ENCODE peak calls at places on chromosomes 16 and 17, in four cellular contexts. T is WTC11, Y is K562, V is HepG2. E is an unnamed sample.

GRCh38 chr16:83794874-83795273 is 12.9 kb upstream of the HSBP1 start:
- DNase-seq in T (no peak), Y (no peak), V (no peak), E (no peak)

GRCh38 chr17:83124871-83125514 is 45.6 kb downstream of the METRNL start:
- DNase-seq in T (no peak), Y (no peak), V (no peak), E (no peak)

GRCh38 chr17:14297161-14297851 is 3.6 kb upstream of the HS3ST3B1 start:
- DNase-seq in T (peak; percentile 77), Y (no peak), V (peak; percentile 48), E (peak; percentile 29)

GRCh38 chr16:83929811-83930555 is 23.1 kb upstream of the OSGIN1 start:
- DNase-seq in T (no peak), Y (no peak), V (no peak), E (no peak)

GRCh38 chr17:68398731-68399637 is 58.3 kb downstream of the WIPI1 start:
- DNase-seq in T (peak; percentile 75), Y (peak; percentile 77), V (peak; percentile 91), E (peak; percentile 96)

GRCh38 chr17:12431188-12431587 is 234.5 kb upstream of the MYOCD start:
- DNase-seq in T (no peak), Y (no peak), V (no peak), E (no peak)

GRCh38 chr16:4060823-4061222 is 55.4 kb downstream of the ADCY9 start:
- DNase-seq in T (no peak), Y (no peak), V (no peak), E (no peak)

GRCh38 chr17:76382803-76383644 is 1.4 kb upstream of the SPHK1 start:
- DNase-seq in T (peak; percentile 68), Y (peak; percentile 86), V (peak; percentile 89), E (peak; percentile 75)

GRCh38 chr16:23146877-23147601 is 2.2 kb downstream of the USP31 start:
- DNase-seq in T (no peak), Y (no peak), V (no peak), E (no peak)

GRCh38 chr16:11379420-11379819 is 34.2 kb downstream of the RMI2 start:
- DNase-seq in T (no peak), Y (no peak), V (no peak), E (no peak)

GRCh38 chr17:2777242-2777867 is 18.9 kb upstream of the RAP1GAP2 start:
- DNase-seq in T (no peak), Y (no peak), V (no peak), E (no peak)

GRCh38 chr16:11886881-11887280 is 28.9 kb downstream of the GSPT1 start:
- DNase-seq in T (no peak), Y (no peak), V (no peak), E (no peak)

GRCh38 chr16:85157813-85158701 is 45.8 kb upstream of the CIBAR2 start:
- DNase-seq in T (peak; percentile 76), Y (no peak), V (peak; percentile 79), E (no peak)

GRCh38 chr17:10067446-10068143 is 130.8 kb downstream of the GAS7 start:
- DNase-seq in T (no peak), Y (no peak), V (no peak), E (no peak)

GRCh38 chr17:61574542-61575351 is 16.3 kb downstream of the NACA2 start:
- DNase-seq in T (peak; percentile 41), Y (peak; percentile 11), V (peak; percentile 80), E (peak; percentile 80)
- TF ChIP-seq HMGXB4 in T (no peak), Y (no peak), V (peak; percentile 61), E (no peak)

GRCh38 chr17:7721612-7722011 is 4.1 kb downstream of the DNAH2 start:
- DNase-seq in T (no peak), Y (no peak), V (no peak), E (no peak)
- TF ChIP-seq HMGXB4 in T (no peak), Y (no peak), V (no peak), E (no peak)

GRCh38 chr17:41393826-41394225 is 3.6 kb downstream of the KRT31 start:
- DNase-seq in T (no peak), Y (no peak), V (no peak), E (no peak)

GRCh38 chr17:41393294-41393693 is 4.1 kb downstream of the KRT31 start:
- DNase-seq in T (no peak), Y (no peak), V (no peak), E (no peak)

GRCh38 chr17:41397003-41397665 is at the start of gene KRT31:
- DNase-seq in T (no peak), Y (no peak), V (no peak), E (no peak)

GRCh38 chr17:41394254-41395016 is 3.0 kb downstream of the KRT31 start:
- DNase-seq in T (no peak), Y (no peak), V (no peak), E (no peak)

DNA sequence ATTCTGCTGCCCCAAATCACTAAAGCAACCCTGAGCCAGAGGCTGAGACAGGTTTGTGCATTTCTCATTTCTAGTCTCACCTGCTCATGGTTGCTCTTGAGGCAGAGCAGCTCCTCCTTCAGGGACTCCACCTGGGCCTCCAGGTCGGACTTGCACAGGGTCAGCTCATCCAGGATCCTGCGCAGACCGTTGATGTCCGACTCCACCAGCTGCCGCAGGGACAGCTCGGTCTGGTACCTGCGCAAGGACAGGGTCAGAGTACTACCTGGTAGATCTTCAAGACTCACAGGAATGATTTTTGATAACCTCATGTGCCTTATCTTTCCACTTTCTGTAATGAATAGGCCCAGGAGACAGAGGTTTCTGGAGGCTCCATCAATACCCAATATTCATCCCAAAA is 1.1 kb downstream of the KRT31 start:
- DNase-seq in T (no peak), Y (no peak), V (no peak), E (no peak)
- TF ChIP-seq HMGXB4 in T (no peak), Y (no peak), V (no peak), E (no peak)

GRCh38 chr16:30834130-30834740 is 47.2 kb upstream of the ZNF629 start:
- DNase-seq in T (no peak), Y (no peak), V (no peak), E (no peak)

GRCh38 chr16:30830072-30830417 is 43.0 kb upstream of the ZNF629 start:
- DNase-seq in T (no peak), Y (no peak), V (peak; percentile 73), E (no peak)

DNA sequence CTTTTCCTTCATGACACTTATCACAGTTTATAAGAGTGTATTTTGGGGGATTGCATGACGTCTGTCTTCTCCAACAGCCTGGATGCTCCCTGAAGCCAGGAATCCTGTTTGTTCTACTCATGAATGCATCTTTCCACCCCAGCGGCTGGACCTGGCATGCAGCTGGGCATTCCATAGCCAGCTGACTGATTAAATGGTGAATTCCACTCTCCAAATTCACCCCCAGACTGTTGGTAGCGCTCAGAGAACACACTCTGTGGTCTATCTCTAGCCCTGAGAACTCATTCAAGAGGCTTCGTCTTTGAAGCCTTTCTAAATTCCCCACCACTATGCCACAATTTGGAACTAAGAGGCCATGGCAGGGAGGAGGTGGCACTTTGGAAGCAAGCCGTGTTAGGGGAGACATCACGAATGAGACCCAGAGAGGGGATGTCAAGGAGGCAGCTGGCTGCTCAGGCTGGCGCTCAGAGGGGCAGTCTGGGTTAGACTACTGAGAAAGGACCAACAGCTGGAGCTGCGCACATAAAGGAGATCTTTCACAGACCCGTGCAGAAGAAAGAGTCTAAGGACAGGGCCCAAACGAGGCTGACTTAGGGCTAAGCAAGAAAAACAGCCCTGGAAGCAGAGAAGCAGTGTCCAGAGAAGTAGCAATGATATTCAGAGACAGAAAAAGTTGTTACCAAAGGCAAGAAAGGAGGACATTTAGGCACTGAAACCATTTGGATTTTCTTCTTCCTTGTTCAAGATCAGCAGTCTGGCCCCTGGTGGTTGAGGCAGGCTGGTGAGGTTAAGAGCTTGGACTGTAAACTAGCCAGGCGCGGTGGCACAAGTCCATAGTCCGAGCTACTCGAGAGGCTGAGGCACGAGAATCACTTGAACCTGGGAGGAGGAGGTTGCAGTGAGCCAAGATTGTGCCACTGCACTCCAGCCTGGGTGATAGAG is 42.4 kb upstream of the ZNF629 start:
- DNase-seq in T (no peak), Y (no peak), V (peak; percentile 68), E (peak; percentile 35)
- TF ChIP-seq HMGXB4 in T (no peak), Y (no peak), V (no peak), E (no peak)

DNA sequence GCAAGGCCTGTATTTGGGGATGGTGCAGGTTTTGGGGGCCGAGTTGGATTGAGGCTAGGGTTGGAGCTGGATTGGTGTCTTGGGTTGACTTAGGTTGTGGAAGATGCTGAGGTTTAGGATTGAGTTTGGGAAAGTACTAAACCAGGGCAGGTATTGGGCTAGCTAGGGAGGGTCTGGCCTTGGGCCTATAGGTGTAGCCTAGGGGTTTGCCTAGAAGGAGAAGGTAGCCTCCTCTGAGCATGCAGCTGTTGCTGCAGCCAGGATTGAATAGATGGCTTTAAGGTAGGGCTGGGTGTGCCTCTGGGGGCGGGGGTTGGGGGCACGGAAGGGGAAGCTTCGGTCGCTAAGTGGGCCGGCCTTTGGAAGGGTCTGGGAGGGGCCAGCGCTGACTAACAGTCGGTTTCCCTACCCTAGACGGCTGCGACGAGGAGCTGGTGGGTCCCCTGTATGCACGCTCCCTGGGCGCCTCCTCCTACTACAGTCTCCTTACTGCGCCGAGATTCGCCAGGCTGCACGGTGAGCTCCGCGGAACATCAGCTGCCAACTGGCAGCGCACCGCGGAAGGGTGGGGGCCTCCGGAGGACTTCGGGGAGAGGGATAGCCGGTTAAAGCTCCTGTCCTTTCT is 1.2 kb downstream of the CNTNAP1 start:
- DNase-seq in T (peak; percentile 66), Y (no peak), V (no peak), E (no peak)
- TF ChIP-seq HMGXB4 in T (no peak), Y (no peak), V (no peak), E (no peak)

GRCh38 chr16:88911148-88911945 is 44.9 kb upstream of the PABPN1L start:
- DNase-seq in T (no peak), Y (no peak), V (no peak), E (no peak)
- TF ChIP-seq HMGXB4 in T (no peak), Y (no peak), V (no peak), E (no peak)

DNA sequence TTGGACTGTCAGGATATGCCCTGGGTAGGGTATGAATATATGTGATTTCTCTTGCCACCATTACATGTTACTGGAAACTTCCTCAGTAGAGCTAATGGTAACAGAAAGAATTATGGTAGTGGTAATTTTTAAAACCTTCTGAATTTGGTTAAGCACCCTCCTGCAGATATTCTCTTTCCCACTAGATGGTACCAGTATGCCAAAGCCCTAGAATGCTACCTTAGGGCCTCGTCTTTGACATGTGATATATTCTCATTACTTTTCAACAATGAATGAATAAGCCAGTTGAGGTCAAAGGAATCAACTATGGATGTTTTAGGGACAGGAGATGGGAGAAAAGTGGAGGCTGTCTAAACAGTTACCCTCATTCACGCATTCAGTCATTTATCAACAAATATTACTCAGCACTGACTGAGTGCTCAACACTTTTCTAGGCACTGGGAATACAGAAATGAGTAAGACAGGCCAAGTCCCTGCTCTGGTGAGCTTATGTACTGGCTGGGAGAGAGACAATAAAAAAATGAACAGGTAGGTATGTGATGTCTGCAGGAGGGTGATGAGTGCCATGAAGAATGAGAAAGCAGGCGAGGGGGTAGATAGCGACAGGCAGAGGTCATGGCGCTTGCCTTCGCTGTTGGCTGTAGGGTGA is 14.7 kb downstream of the CDH13 start:
- DNase-seq in T (no peak), Y (no peak), V (no peak), E (no peak)
- TF ChIP-seq HMGXB4 in T (no peak), Y (no peak), V (no peak), E (no peak)

DNA sequence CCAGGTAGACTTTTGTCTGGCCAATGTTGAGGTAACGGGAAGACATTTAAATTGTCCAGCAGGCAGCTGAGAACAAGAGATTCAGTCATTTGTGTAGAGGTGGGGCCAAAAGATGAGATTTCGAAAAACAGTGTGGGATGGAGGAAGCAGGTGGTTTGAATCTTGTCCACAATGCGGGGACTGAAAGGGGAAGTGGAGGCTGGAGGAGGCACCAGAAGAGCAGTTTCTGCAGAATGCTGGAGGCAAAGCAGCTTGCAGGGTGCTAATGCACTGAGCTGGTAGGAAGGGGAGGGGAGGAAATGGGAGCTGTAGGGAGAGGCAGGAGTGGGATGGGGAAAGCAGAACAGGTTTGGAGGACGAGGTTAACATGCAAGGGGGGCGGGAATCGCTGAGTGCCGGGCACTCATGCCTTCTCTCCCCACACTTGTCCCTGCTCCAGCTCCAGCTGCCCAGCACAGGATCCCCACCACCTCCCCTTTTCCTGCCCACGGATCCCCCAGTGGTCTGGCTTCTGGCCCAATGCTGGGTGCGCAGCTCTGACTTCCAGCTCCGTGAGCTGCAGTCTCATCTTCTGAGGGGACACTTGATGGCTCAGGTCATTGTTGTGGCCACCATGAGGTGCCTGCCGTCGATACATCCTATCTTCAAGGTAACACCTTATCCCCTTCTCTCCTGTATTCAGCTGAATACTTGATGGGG is 9.4 kb downstream of the C17orf100 start:
- DNase-seq in T (no peak), Y (no peak), V (no peak), E (no peak)
- TF ChIP-seq HMGXB4 in T (no peak), Y (no peak), V (no peak), E (no peak)